ENCODE peak calls at places on chromosomes 16 and 17, in nine cellular contexts. Z is neural progenitor cell, H is hepatocyte, I is heart right ventricle, T is pancreas, Q is tibial artery, L is cardiac muscle cell, S is astrocyte of the spinal cord, V is mucosa of descending colon. Y is an unnamed sample.

GRCh38 chr16:66933776-66934137 is 445 bp downstream of the CIAO2B start:
- DNase-seq in T (no peak), I (no peak), L (no peak), S (no peak), Q (no peak), V (no peak), Z (no peak), H (peak), Y (no peak)

GRCh38 chr16:72856797-72857196 is 191.1 kb downstream of the ZFHX3 start:
- DNase-seq in T (no peak), I (no peak), Z (peak), Q (no peak), L (no peak), H (peak), S (no peak), V (no peak), Y (no peak)

GRCh38 chr17:14790518-14790917 is 474.6 kb downstream of the PMP22 start:
- DNase-seq in I (peak), L (peak), H (no peak), Q (no peak), T (no peak), Z (peak), V (no peak), S (peak), Y (peak)

GRCh38 chr17:57394375-57394774 is 138.1 kb downstream of the MSI2 start:
- DNase-seq in H (no peak), Z (no peak), I (no peak), L (no peak), T (no peak), V (no peak), S (no peak), Q (no peak), Y (no peak)

GRCh38 chr16:48123104-48123788 is 32.5 kb downstream of the ABCC12 start:
- DNase-seq in S (peak), T (no peak), Q (no peak), V (no peak), I (no peak), H (peak), Z (no peak), L (no peak), Y (peak)

GRCh38 chr17:73634629-73635028 is 9.6 kb downstream of the SDK2 start:
- DNase-seq in H (no peak), S (no peak), Q (no peak), I (no peak), Z (no peak), L (no peak), V (no peak), T (no peak), Y (no peak)

GRCh38 chr17:67619555-67619954 is 98.2 kb upstream of the NOL11 start:
- DNase-seq in T (no peak), S (no peak), L (no peak), H (no peak), Q (no peak), I (no peak), Z (no peak), V (no peak), Y (no peak)

GRCh38 chr17:77425791-77426641 is 285.2 kb downstream of the SEC14L1 start:
- DNase-seq in L (no peak), I (no peak), V (no peak), Z (peak), T (no peak), Q (no peak), S (peak), H (peak), Y (peak)

GRCh38 chr16:89912627-89913026 is 6.0 kb upstream of the MC1R start:
- DNase-seq in Q (no peak), S (no peak), L (no peak), H (no peak), I (no peak), T (no peak), V (no peak), Z (no peak), Y (no peak)

GRCh38 chr17:30905742-30906100 is 317 bp downstream of the TEFM start:
- DNase-seq in H (peak), V (no peak), T (no peak), Z (no peak), I (no peak), S (peak), Q (no peak), L (peak), Y (no peak)

GRCh38 chr16:3161235-3162018 is 26.6 kb upstream of the OR1F1 start:
- DNase-seq in I (no peak), S (no peak), T (peak), Q (no peak), V (peak), H (no peak), Z (no peak), L (no peak), Y (no peak)

GRCh38 chr17:70169707-70170597 is 620 bp downstream of the KCNJ2 start:
- DNase-seq in V (no peak), I (no peak), L (peak), Q (no peak), S (peak), Z (no peak), T (no peak), H (peak), Y (peak)

GRCh38 chr17:66432996-66433556 is 130.7 kb downstream of the PRKCA start:
- DNase-seq in Z (no peak), S (peak), T (no peak), Q (no peak), L (no peak), I (no peak), H (peak), V (no peak), Y (no peak)

GRCh38 chr17:66432558-66432957 is 130.1 kb downstream of the PRKCA start:
- DNase-seq in Z (no peak), V (no peak), H (no peak), I (no peak), L (no peak), Q (no peak), T (no peak), S (no peak), Y (no peak)

GRCh38 chr17:66429680-66430079 is 127.3 kb downstream of the PRKCA start:
- DNase-seq in Q (no peak), S (no peak), V (no peak), H (no peak), Z (no peak), T (no peak), L (no peak), I (no peak), Y (no peak)

GRCh38 chr17:66431080-66431795 is 128.8 kb downstream of the PRKCA start:
- DNase-seq in V (no peak), L (no peak), T (no peak), S (no peak), Z (no peak), H (no peak), I (no peak), Q (no peak), Y (peak)

GRCh38 chr17:66431910-66432309 is 129.5 kb downstream of the PRKCA start:
- DNase-seq in T (no peak), V (no peak), Q (no peak), I (no peak), Z (no peak), S (peak), L (no peak), H (no peak), Y (peak)
- H3K4me3 ChIP-seq in T (no peak), V (no peak), Q (no peak), I (no peak), Z (no peak), S (no peak), L (no peak), H (no peak), Y (peak)

GRCh38 chr17:53150101-53150698 is 672.5 kb upstream of the KIF2B start:
- DNase-seq in L (peak), S (no peak), I (no peak), Z (peak), Q (no peak), V (no peak), T (no peak), H (peak), Y (no peak)
- TF ChIP-seq CTCF in L (peak), S (no peak), I (peak), Z (peak), Q (no peak), V (no peak), T (no peak), H (peak), Y (no peak)

GRCh38 chr16:11133344-11133921 is 122.6 kb downstream of the SOCS1 start:
- DNase-seq in H (peak), S (peak), L (peak), I (peak), T (peak), Z (no peak), Q (peak), V (no peak), Y (peak)
- H3K4me3 ChIP-seq in H (no peak), S (no peak), L (no peak), I (no peak), T (no peak), Z (no peak), Q (no peak), V (no peak), Y (no peak)

DNA sequence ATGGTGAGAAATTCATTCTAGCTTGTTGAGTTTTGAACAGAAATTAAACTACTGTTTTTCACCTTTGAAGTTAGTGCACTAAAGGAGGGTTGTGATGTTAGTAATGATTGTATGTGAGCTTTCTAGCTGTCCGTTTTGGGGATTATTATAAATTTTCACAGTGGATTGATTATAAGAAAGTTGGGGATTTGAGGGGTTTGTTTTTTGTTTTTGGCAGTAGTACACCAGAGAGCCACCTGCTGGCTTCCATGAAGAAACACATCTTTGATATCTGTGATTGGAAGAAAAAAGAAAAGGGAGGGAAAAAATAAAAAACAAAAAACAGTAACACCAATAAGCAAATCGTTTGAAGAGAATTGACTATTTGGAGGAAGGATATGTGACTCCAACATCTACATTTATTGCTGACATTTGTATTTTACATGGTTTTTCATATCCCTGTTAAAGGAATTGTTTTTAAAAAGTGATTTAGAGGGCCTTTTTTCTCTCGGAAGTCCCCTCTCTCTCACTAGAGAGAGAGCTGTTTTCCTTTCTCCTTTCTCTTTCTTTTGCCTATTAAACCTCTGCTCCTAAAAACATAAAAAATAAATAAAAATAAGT is 1469.5 kb upstream of the GOT2 start:
- DNase-seq in Z (peak), S (peak), I (no peak), V (no peak), H (peak), Q (no peak), L (peak), T (no peak), Y (no peak)
- TF ChIP-seq CTCF in Z (peak), S (peak), I (peak), V (no peak), H (peak), Q (peak), L (no peak), T (no peak), Y (no peak)

GRCh38 chr17:48554412-48555090 is 9.6 kb upstream of the HOXB2 start:
- DNase-seq in L (no peak), Z (peak), I (no peak), T (peak), Q (no peak), V (no peak), H (no peak), S (no peak), Y (peak)

GRCh38 chr17:48556534-48557401 is 11.9 kb upstream of the HOXB2 start:
- DNase-seq in S (no peak), L (no peak), I (no peak), Z (no peak), Q (no peak), T (no peak), H (no peak), V (no peak), Y (peak)

GRCh38 chr17:48553837-48554236 is 8.9 kb upstream of the HOXB2 start:
- DNase-seq in L (no peak), Z (no peak), S (no peak), H (no peak), Q (no peak), T (no peak), V (no peak), I (no peak), Y (peak)

GRCh38 chr17:48555616-48556533 is 11.0 kb upstream of the HOXB2 start:
- DNase-seq in L (peak), Z (peak), T (peak), H (no peak), S (peak), Q (no peak), V (peak), I (no peak), Y (peak)

GRCh38 chr17:48555183-48555615 is 10.3 kb upstream of the HOXB2 start:
- DNase-seq in V (no peak), T (no peak), Q (no peak), L (peak), Z (no peak), S (peak), I (no peak), H (peak), Y (peak)
- H3K4me3 ChIP-seq in V (no peak), T (no peak), Q (peak), L (peak), Z (no peak), S (peak), I (peak), H (peak), Y (peak)

GRCh38 chr17:4978720-4979119 is 8.8 kb downstream of the CAMTA2 start:
- DNase-seq in S (no peak), H (no peak), Q (no peak), L (no peak), V (no peak), Z (no peak), I (no peak), T (no peak), Y (no peak)
- TF ChIP-seq CTCF in S (no peak), H (no peak), Q (no peak), L (no peak), V (no peak), Z (no peak), I (no peak), T (no peak), Y (no peak)

Y was measured in fibroblast of the aortic adventitia.